ENCODE peak calls at places on chromosomes 6 and 20, in four cellular contexts. One of them, this sample, is unnamed. For H3K4me1 and H3K27me3, the result is how much of the 10 kb centered on the place peaks cover.

GRCh38 chr6:169668203-169668847 is 33.5 kb downstream of the WDR27 start:
- DNase-seq in fibroblast of lung: no peak
- DNase-seq in CD8-positive, alpha-beta memory T cell: no peak
- DNase-seq in neuronal stem cell: no peak
- DNase-seq in this sample: peak

GRCh38 chr6:85574932-85575598 is 18.6 kb downstream of the SNX14 start:
- DNase-seq in fibroblast of lung: peak
- DNase-seq in CD8-positive, alpha-beta memory T cell: no peak
- DNase-seq in neuronal stem cell: no peak
- DNase-seq in this sample: no peak

GRCh38 chr6:160790028-160790792 is 88.2 kb downstream of the PLG start:
- DNase-seq in fibroblast of lung: no peak
- DNase-seq in CD8-positive, alpha-beta memory T cell: no peak
- DNase-seq in neuronal stem cell: no peak
- DNase-seq in this sample: no peak

GRCh38 chr20:57195023-57195758 is 71.2 kb downstream of the BMP7 start:
- DNase-seq in fibroblast of lung: peak
- DNase-seq in CD8-positive, alpha-beta memory T cell: no peak
- DNase-seq in neuronal stem cell: no peak
- DNase-seq in this sample: no peak

GRCh38 chr6:121435444-121436069 is at the start of gene GJA1:
- DNase-seq in fibroblast of lung: peak
- DNase-seq in CD8-positive, alpha-beta memory T cell: no peak
- DNase-seq in neuronal stem cell: peak
- DNase-seq in this sample: peak

GRCh38 chr20:56323656-56324055 is 35.1 kb upstream of the FAM210B start:
- DNase-seq in fibroblast of lung: no peak
- DNase-seq in CD8-positive, alpha-beta memory T cell: no peak
- DNase-seq in neuronal stem cell: no peak
- DNase-seq in this sample: no peak

GRCh38 chr6:15287670-15288069 is 41.8 kb downstream of the JARID2 start:
- DNase-seq in fibroblast of lung: no peak
- DNase-seq in CD8-positive, alpha-beta memory T cell: no peak
- DNase-seq in neuronal stem cell: no peak
- DNase-seq in this sample: no peak

GRCh38 chr20:3777726-3778629 is 3.3 kb downstream of the SPEF1 start:
- DNase-seq in fibroblast of lung: no peak
- DNase-seq in CD8-positive, alpha-beta memory T cell: no peak
- DNase-seq in neuronal stem cell: peak
- DNase-seq in this sample: no peak

GRCh38 chr6:10531942-10532341 is 10.8 kb downstream of the GCNT2 start:
- DNase-seq in fibroblast of lung: no peak
- DNase-seq in CD8-positive, alpha-beta memory T cell: no peak
- DNase-seq in neuronal stem cell: no peak
- DNase-seq in this sample: no peak
- H3K4me1 ChIP-seq in fibroblast of lung: under half
- H3K4me1 ChIP-seq in CD8-positive, alpha-beta memory T cell: under half
- H3K4me1 ChIP-seq in neuronal stem cell: under half
- H3K4me1 ChIP-seq in this sample: under half

DNA sequence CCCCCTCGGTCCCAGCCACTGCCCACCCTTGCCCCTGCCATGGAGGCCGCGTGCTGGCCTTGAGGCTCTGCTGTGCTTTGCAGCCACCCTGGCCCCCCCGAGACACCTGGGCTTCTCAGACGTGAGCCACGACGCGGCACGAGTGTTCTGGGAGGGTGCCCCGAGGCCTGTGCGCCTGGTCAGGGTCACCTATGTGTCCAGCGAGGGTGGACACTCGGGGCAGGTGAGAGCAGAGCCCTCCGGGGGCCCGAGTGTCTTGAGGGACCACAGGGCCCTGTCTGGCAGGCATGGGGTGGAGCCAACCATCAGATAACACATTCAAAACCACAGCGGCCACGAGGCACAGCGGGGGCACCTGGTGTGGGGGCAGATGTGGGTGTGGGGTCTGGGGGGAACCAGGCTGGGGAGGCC is 18.9 kb downstream of the COL20A1 start:
- DNase-seq in fibroblast of lung: no peak
- DNase-seq in CD8-positive, alpha-beta memory T cell: no peak
- DNase-seq in neuronal stem cell: no peak
- DNase-seq in this sample: no peak
- H3K27me3 ChIP-seq in fibroblast of lung: under half
- H3K27me3 ChIP-seq in CD8-positive, alpha-beta memory T cell: under half
- H3K27me3 ChIP-seq in neuronal stem cell: under half
- H3K27me3 ChIP-seq in this sample: under half

DNA sequence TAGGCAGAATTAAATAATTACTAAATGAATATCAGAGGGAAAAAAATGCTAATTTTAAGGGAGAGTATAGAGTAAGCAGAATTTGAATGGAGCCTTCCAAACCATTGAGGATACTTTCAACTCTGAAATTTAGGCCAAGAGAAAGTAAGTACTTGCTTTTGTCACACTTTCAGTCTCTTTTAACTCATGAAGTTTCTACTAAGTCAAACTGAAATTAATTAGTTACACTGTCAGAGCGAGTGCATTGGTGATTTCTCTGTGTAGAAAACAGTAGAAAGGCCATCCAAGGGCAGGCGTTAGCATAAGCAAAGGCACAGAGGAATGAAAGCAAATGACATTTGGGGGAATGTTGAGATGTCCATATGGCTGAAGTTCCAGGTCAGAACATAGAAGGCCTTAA is 92.9 kb downstream of the PLEKHG1 start:
- DNase-seq in fibroblast of lung: no peak
- DNase-seq in CD8-positive, alpha-beta memory T cell: no peak
- DNase-seq in neuronal stem cell: no peak
- DNase-seq in this sample: no peak
- H3K4me1 ChIP-seq in fibroblast of lung: under half
- H3K4me1 ChIP-seq in CD8-positive, alpha-beta memory T cell: under half
- H3K4me1 ChIP-seq in neuronal stem cell: under half
- H3K4me1 ChIP-seq in this sample: under half

DNA sequence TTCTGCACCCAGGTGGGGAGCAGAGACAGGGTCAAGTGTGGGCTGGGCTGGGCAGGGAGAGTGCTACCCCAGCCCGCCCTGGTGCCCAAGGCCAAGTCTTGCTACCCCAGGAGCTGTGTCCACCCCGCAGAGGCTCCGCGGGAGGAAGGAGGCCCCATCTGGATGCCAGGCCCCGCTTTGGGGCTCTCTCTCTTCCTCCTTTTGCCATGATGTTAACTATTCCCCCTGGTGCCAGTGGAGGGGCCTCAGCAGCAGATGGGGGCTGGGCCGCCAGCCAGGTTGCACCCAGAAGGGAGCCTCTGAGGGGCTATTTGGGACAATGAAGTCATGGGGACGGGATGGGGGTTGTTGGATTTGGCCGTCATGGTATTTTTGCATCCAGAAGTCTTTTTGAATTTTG is 9.3 kb downstream of the SLC17A9 start:
- DNase-seq in fibroblast of lung: no peak
- DNase-seq in CD8-positive, alpha-beta memory T cell: no peak
- DNase-seq in neuronal stem cell: no peak
- DNase-seq in this sample: no peak
- H3K27me3 ChIP-seq in fibroblast of lung: under half
- H3K27me3 ChIP-seq in CD8-positive, alpha-beta memory T cell: under half
- H3K27me3 ChIP-seq in neuronal stem cell: under half
- H3K27me3 ChIP-seq in this sample: under half

GRCh38 chr20:64222273-64222672 is 33.3 kb upstream of the PCMTD2 start:
- DNase-seq in fibroblast of lung: peak
- DNase-seq in CD8-positive, alpha-beta memory T cell: no peak
- DNase-seq in neuronal stem cell: no peak
- DNase-seq in this sample: no peak
- H3K4me1 ChIP-seq in fibroblast of lung: under half
- H3K4me1 ChIP-seq in CD8-positive, alpha-beta memory T cell: under half
- H3K4me1 ChIP-seq in neuronal stem cell: under half
- H3K4me1 ChIP-seq in this sample: under half

GRCh38 chr20:51190783-51191180 is 167.9 kb upstream of the KCNG1 start:
- DNase-seq in fibroblast of lung: peak
- DNase-seq in CD8-positive, alpha-beta memory T cell: no peak
- DNase-seq in neuronal stem cell: no peak
- DNase-seq in this sample: no peak
- H3K27me3 ChIP-seq in fibroblast of lung: under half
- H3K27me3 ChIP-seq in CD8-positive, alpha-beta memory T cell: under half
- H3K27me3 ChIP-seq in neuronal stem cell: under half
- H3K27me3 ChIP-seq in this sample: under half

DNA sequence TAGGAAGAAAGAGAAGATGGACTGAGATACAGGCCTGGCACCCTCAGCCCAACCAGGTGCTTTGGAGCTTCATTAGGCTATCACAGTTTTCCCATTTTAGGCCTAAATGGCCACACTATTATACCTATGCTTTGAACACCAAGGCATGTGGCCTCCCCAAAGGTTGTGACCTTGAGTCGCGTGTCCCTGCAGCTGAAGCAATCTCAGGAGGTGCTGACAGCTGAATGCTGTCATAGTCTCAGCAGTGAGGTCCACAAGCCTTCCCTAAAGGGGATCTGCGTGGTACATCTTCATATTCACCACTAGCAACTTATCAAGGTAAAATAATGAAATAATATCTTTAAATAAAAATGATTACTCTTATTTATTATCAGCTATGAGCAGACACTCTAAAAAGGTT is 707.9 kb upstream of the NRSN1 start:
- DNase-seq in fibroblast of lung: no peak
- DNase-seq in CD8-positive, alpha-beta memory T cell: no peak
- DNase-seq in neuronal stem cell: no peak
- DNase-seq in this sample: no peak
- H3K4me1 ChIP-seq in fibroblast of lung: under half
- H3K4me1 ChIP-seq in CD8-positive, alpha-beta memory T cell: under half
- H3K4me1 ChIP-seq in neuronal stem cell: under half
- H3K4me1 ChIP-seq in this sample: under half